ENCODE peak calls at places on chromosomes 6 and 20, in six cellular contexts. A, U, Y, R, V and K are unnamed samples.

GRCh38 chr6:7106752-7107577 is 796 bp upstream of the RREB1 start:
- DNase-seq in A (peak; percentile 74), U (peak; percentile 29), Y (peak; percentile 55), R (peak; percentile 54), V (peak; percentile 63), K (no peak)

GRCh38 chr20:5621305-5621704 is 128.9 kb upstream of the SHLD1 start:
- DNase-seq in A (no peak), U (no peak), Y (no peak), R (no peak), V (no peak), K (no peak)

GRCh38 chr20:44247676-44248419 is 740 bp downstream of the GDAP1L1 start:
- DNase-seq in A (no peak), U (no peak), Y (no peak), R (no peak), V (no peak), K (peak; percentile 2)

GRCh38 chr6:141152951-141153350 is 979.8 kb upstream of the GJE1 start:
- DNase-seq in A (no peak), U (no peak), Y (no peak), R (no peak), V (no peak), K (no peak)

GRCh38 chr20:50735813-50736212 is 4.4 kb downstream of the PARD6B start:
- DNase-seq in A (no peak), U (no peak), Y (no peak), R (no peak), V (no peak), K (no peak)

GRCh38 chr20:43530321-43531090 is 23.0 kb downstream of the L3MBTL1 start:
- DNase-seq in A (peak; percentile 35), U (no peak), Y (no peak), R (no peak), V (no peak), K (no peak)

GRCh38 chr20:54514020-54514607 is 38.7 kb downstream of the DOK5 start:
- DNase-seq in A (no peak), U (no peak), Y (no peak), R (no peak), V (no peak), K (no peak)

GRCh38 chr20:26207237-26207966 is 510.7 kb upstream of the ZNF337 start:
- DNase-seq in A (no peak), U (no peak), Y (no peak), R (no peak), V (no peak), K (no peak)

GRCh38 chr6:73375216-73375615 is 5.5 kb upstream of the OOEP start:
- DNase-seq in A (no peak), U (no peak), Y (no peak), R (no peak), V (no peak), K (no peak)

GRCh38 chr6:148530394-148530923 is 187.8 kb downstream of the SASH1 start:
- DNase-seq in A (no peak), U (peak; percentile 23), Y (no peak), R (no peak), V (no peak), K (no peak)

GRCh38 chr6:25026723-25027122 is 91.0 kb upstream of the RIPOR2 start:
- DNase-seq in A (peak; percentile 83), U (peak; percentile 38), Y (no peak), R (no peak), V (no peak), K (no peak)

GRCh38 chr20:11807070-11807741 is 110.5 kb upstream of the BTBD3 start:
- DNase-seq in A (no peak), U (no peak), Y (no peak), R (no peak), V (no peak), K (no peak)

GRCh38 chr6:54988576-54988975 is 142.0 kb downstream of the FAM83B start:
- DNase-seq in A (no peak), U (no peak), Y (no peak), R (no peak), V (no peak), K (no peak)

GRCh38 chr6:143337201-143337949 is 113.1 kb downstream of the ADAT2 start:
- DNase-seq in A (no peak), U (peak; percentile 47), Y (peak; percentile 25), R (peak; percentile 9), V (peak; percentile 55), K (no peak)

GRCh38 chr6:62707156-62707555 is 421.1 kb upstream of the KHDRBS2 start:
- DNase-seq in A (no peak), U (no peak), Y (no peak), R (no peak), V (no peak), K (no peak)

GRCh38 chr20:43988451-43988850 is 73.8 kb downstream of the TOX2 start:
- DNase-seq in A (no peak), U (no peak), Y (no peak), R (no peak), V (no peak), K (no peak)

GRCh38 chr6:91087864-91088263 is 501.0 kb upstream of the MAP3K7 start:
- DNase-seq in A (no peak), U (no peak), Y (no peak), R (no peak), V (no peak), K (no peak)

GRCh38 chr6:116393430-116393829 is 22.7 kb downstream of the DSE start:
- DNase-seq in A (no peak), U (no peak), Y (no peak), R (no peak), V (no peak), K (no peak)

GRCh38 chr20:44644384-44645131 is 6.9 kb downstream of the ADA start:
- DNase-seq in A (no peak), U (peak; percentile 73), Y (peak; percentile 26), R (no peak), V (no peak), K (no peak)

GRCh38 chr6:40623931-40624330 is 36.8 kb upstream of the LRFN2 start:
- DNase-seq in A (no peak), U (no peak), Y (no peak), R (no peak), V (no peak), K (no peak)

GRCh38 chr6:31128093-31128676 is 7.9 kb upstream of the CDSN start:
- DNase-seq in A (no peak), U (peak; percentile 73), Y (peak; percentile 59), R (peak; percentile 48), V (peak; percentile 82), K (peak; percentile 5)

GRCh38 chr6:44480097-44480539 is 92.6 kb downstream of the CDC5L start:
- DNase-seq in A (no peak), U (no peak), Y (no peak), R (no peak), V (no peak), K (no peak)

GRCh38 chr6:47631248-47632196 is 66.9 kb upstream of the ADGRF4 start:
- DNase-seq in A (no peak), U (peak; percentile 72), Y (no peak), R (no peak), V (peak; percentile 36), K (no peak)

GRCh38 chr20:6715350-6716063 is 52.0 kb upstream of the BMP2 start:
- DNase-seq in A (no peak), U (no peak), Y (no peak), R (no peak), V (no peak), K (no peak)

GRCh38 chr20:6718660-6719059 is 48.8 kb upstream of the BMP2 start:
- DNase-seq in A (no peak), U (no peak), Y (no peak), R (no peak), V (no peak), K (no peak)

GRCh38 chr20:6709865-6710595 is 57.5 kb upstream of the BMP2 start:
- DNase-seq in A (no peak), U (no peak), Y (no peak), R (no peak), V (no peak), K (no peak)

GRCh38 chr20:6711950-6712634 is 55.4 kb upstream of the BMP2 start:
- DNase-seq in A (peak; percentile 71), U (no peak), Y (no peak), R (no peak), V (peak; percentile 69), K (no peak)

GRCh38 chr20:6714202-6714800 is 53.2 kb upstream of the BMP2 start:
- DNase-seq in A (no peak), U (no peak), Y (no peak), R (no peak), V (peak; percentile 93), K (no peak)
- H3K27ac ChIP-seq in A (no peak overlapping the region), U (no peak overlapping the region), Y (no peak overlapping the region), R (no peak overlapping the region), V (no peak overlapping the region), K (no peak overlapping the region)

GRCh38 chr6:151432650-151433049 is 19.3 kb downstream of the RMND1 start:
- DNase-seq in A (no peak), U (no peak), Y (no peak), R (no peak), V (no peak), K (no peak)

GRCh38 chr6:151437401-151437800 is 14.5 kb downstream of the RMND1 start:
- DNase-seq in A (no peak), U (no peak), Y (no peak), R (no peak), V (no peak), K (no peak)

GRCh38 chr6:151436814-151437213 is 15.1 kb downstream of the RMND1 start:
- DNase-seq in A (no peak), U (no peak), Y (no peak), R (no peak), V (no peak), K (no peak)

GRCh38 chr6:151434369-151434768 is 17.6 kb downstream of the RMND1 start:
- DNase-seq in A (no peak), U (peak; percentile 50), Y (no peak), R (no peak), V (no peak), K (no peak)

DNA sequence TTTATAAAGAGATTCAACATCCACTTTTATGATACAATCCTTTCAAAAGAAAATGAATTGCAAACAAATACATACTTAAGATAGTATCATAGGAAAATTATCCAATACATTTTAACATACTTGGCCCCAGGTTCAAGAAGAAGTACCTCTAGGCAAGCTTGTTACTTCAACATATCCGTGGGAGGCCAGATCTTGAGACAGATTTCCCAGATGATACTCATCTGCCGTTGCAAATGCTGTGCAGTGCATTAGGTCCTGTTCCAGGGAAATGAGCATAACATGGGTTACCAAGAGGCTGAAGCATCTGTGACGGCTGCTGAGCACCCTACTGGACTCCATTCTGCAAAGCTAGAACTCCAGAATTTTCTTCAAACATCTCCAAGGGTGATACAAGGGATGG is 15.6 kb downstream of the RMND1 start:
- DNase-seq in A (no peak), U (no peak), Y (no peak), R (no peak), V (no peak), K (no peak)
- H3K27ac ChIP-seq in A (no peak overlapping the region), U (no peak overlapping the region), Y (no peak overlapping the region), R (no peak overlapping the region), V (no peak overlapping the region), K (no peak overlapping the region)

GRCh38 chr6:57130784-57131183 is 40.8 kb downstream of the ZNF451 start:
- DNase-seq in A (no peak), U (no peak), Y (no peak), R (no peak), V (no peak), K (no peak)
- H3K27ac ChIP-seq in A (no peak overlapping the region), U (no peak overlapping the region), Y (no peak overlapping the region), R (no peak overlapping the region), V (no peak overlapping the region), K (no peak overlapping the region)

DNA sequence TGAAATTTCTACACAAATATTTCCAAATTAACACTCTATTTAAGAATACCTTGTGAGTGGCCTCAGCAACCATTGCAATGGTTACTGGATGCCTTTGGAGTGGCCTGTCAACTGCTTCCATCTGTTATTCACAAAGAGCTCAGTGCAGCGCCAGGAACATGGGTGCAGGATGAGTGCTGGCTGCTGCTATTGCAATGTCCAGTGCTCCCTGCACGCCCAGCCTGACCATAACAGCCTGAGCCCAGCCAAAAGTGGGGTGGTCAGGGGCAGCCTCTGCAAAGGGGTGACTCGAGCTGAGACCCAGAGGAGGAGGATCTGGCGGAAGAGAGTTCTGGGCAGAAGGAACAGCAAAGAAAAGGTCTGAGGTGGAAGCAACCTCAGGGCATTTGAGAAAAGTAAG is 18.4 kb downstream of the CASS4 start:
- DNase-seq in A (no peak), U (no peak), Y (no peak), R (no peak), V (no peak), K (no peak)
- H3K27ac ChIP-seq in A (no peak overlapping the region), U (no peak overlapping the region), Y (no peak overlapping the region), R (peak overlapping the region; percentile 76), V (no peak overlapping the region), K (no peak overlapping the region)